ENCODE peak calls at places on chromosomes 4 and X, in ten cellular contexts. T is T-cell; X is adrenal gland; C is anterior cingulate cortex; J is mammary epithelial cell; A is Kasumi-1; D is activated CD4-positive, alpha-beta T cell treated with anti-CD3 and anti-CD28 coated beads, Interleukin-2, amount 50 U/mL, for 1 hour; P is H7; K is activated CD8-positive, alpha-beta T cell treated with anti-CD3 and anti-CD28 coated beads for 36 hours; I is uterus. E is an unnamed sample.

GRCh38 chr4:109302366-109303140 is at the start of gene COL25A1:
- DNase-seq in J (no peak), X (peak), D (peak), T (peak), K (peak), P (peak), C (peak), A (no peak), I (peak), E (peak)

GRCh38 chr4:185730387-185730786 is 81.6 kb downstream of the SORBS2 start:
- DNase-seq in J (peak), C (no peak), A (peak), D (no peak), I (no peak), K (no peak), T (no peak), X (peak), P (no peak), E (no peak)

GRCh38 chrX:114344756-114345155 is 239.1 kb upstream of the HTR2C start:
- DNase-seq in A (peak), T (no peak), K (no peak), X (no peak), P (peak), J (peak), D (no peak), I (no peak), C (no peak), E (no peak)

GRCh38 chr4:38859501-38859900 is 2.9 kb upstream of the TLR6 start:
- DNase-seq in J (no peak), X (no peak), D (no peak), K (no peak), I (no peak), T (no peak), A (no peak), P (no peak), C (no peak), E (no peak)

GRCh38 chr4:7842384-7843279 is 97.0 kb downstream of the AFAP1 start:
- DNase-seq in T (no peak), D (no peak), J (peak), X (peak), A (no peak), K (no peak), I (peak), C (no peak), P (no peak), E (peak)

GRCh38 chr4:186755550-186756519 is 32.2 kb upstream of the FAT1 start:
- DNase-seq in I (no peak), T (no peak), J (no peak), K (no peak), C (no peak), X (no peak), A (no peak), D (no peak), P (no peak), E (no peak)

GRCh38 chr4:128793859-128794667 is 15.4 kb upstream of the JADE1 start:
- DNase-seq in P (no peak), I (no peak), X (peak), C (no peak), J (no peak), T (no peak), K (no peak), D (no peak), A (no peak), E (no peak)

GRCh38 chr4:16889945-16890344 is 8.5 kb downstream of the LDB2 start:
- DNase-seq in K (no peak), D (no peak), A (no peak), T (no peak), P (no peak), C (no peak), X (no peak), J (no peak), I (no peak), E (no peak)

GRCh38 chr4:133775469-133775868 is 426.1 kb downstream of the PABPC4L start:
- DNase-seq in A (no peak), K (no peak), T (no peak), X (no peak), J (no peak), I (no peak), D (no peak), P (no peak), C (no peak), E (no peak)

GRCh38 chr4:118969359-118969758 is 80.7 kb downstream of the SYNPO2 start:
- DNase-seq in C (no peak), P (peak), X (peak), T (no peak), D (no peak), K (peak), I (peak), A (peak), J (peak), E (peak)

GRCh38 chrX:51459125-51459524 is 37.3 kb downstream of the NUDT11 start:
- DNase-seq in A (no peak), P (no peak), K (peak), T (no peak), J (peak), X (no peak), I (no peak), D (no peak), C (no peak), E (no peak)

GRCh38 chrX:151458824-151459223 is 61.8 kb downstream of the VMA21 start:
- DNase-seq in C (no peak), K (no peak), D (no peak), P (no peak), I (no peak), X (no peak), T (no peak), A (no peak), J (no peak), E (no peak)

GRCh38 chr4:124427095-124427767 is 285.3 kb downstream of the ANKRD50 start:
- DNase-seq in P (no peak), I (peak), X (peak), C (no peak), K (no peak), J (no peak), A (no peak), T (no peak), D (no peak), E (no peak)

GRCh38 chr4:98125585-98125984 is 17.7 kb downstream of the STPG2 start:
- DNase-seq in I (no peak), D (no peak), K (no peak), J (no peak), T (no peak), P (no peak), A (no peak), C (no peak), X (no peak), E (no peak)

GRCh38 chrX:150690126-150690525 is 3.1 kb upstream of the MTMR1 start:
- DNase-seq in C (no peak), A (no peak), P (no peak), D (no peak), X (peak), I (no peak), T (no peak), K (peak), J (peak), E (no peak)

GRCh38 chrX:10159069-10159468 is 2.3 kb downstream of the CLCN4 start:
- DNase-seq in T (no peak), K (no peak), C (no peak), A (no peak), J (no peak), X (no peak), D (no peak), I (no peak), P (no peak), E (no peak)

GRCh38 chrX:133781174-133781573 is 204.2 kb downstream of the GPC3 start:
- DNase-seq in C (no peak), T (no peak), K (no peak), A (no peak), P (no peak), J (no peak), X (no peak), I (no peak), D (no peak), E (no peak)

GRCh38 chr4:158758142-158758541 is 10.7 kb upstream of the FNIP2 start:
- DNase-seq in I (no peak), C (no peak), X (no peak), K (no peak), A (no peak), T (no peak), J (no peak), D (no peak), P (no peak), E (no peak)

GRCh38 chr4:121380448-121381147 is at the start of gene QRFPR:
- DNase-seq in I (no peak), J (peak), T (no peak), P (peak), X (no peak), A (no peak), D (no peak), K (peak), C (no peak), E (no peak)

GRCh38 chr4:144574004-144574403 is 72.0 kb upstream of the HHIP start:
- DNase-seq in T (no peak), X (no peak), I (no peak), P (no peak), C (no peak), K (no peak), D (no peak), J (no peak), A (no peak), E (no peak)

GRCh38 chr4:124321370-124321769 is 391.2 kb downstream of the ANKRD50 start:
- DNase-seq in X (no peak), D (no peak), C (no peak), P (no peak), J (no peak), T (no peak), A (no peak), I (no peak), K (no peak), E (no peak)

GRCh38 chr4:100372432-100372831 is 145.4 kb downstream of the EMCN start:
- DNase-seq in X (no peak), A (peak), J (no peak), K (peak), P (peak), T (no peak), D (no peak), I (no peak), C (no peak), E (no peak)

GRCh38 chrX:68372665-68373064 is 60.6 kb downstream of the OPHN1 start:
- DNase-seq in A (no peak), K (no peak), D (no peak), X (no peak), I (no peak), J (no peak), C (no peak), T (no peak), P (no peak), E (no peak)

GRCh38 chr4:80240976-80241375 is 25.5 kb upstream of the FGF5 start:
- DNase-seq in C (no peak), T (no peak), D (no peak), J (peak), K (no peak), I (no peak), X (no peak), A (no peak), P (no peak), E (no peak)

GRCh38 chr4:145635117-145635516 is 15.9 kb downstream of the MMAA start:
- DNase-seq in T (no peak), C (no peak), X (no peak), P (no peak), A (peak), D (no peak), J (no peak), I (no peak), K (no peak), E (no peak)

GRCh38 chr4:114539985-114540384 is 58.6 kb upstream of the UGT8 start:
- DNase-seq in I (no peak), A (no peak), D (no peak), C (no peak), T (no peak), X (no peak), K (peak), J (no peak), P (no peak), E (no peak)

GRCh38 chrX:152896450-152896849 is 1.4 kb upstream of the ZNF185 start:
- DNase-seq in J (no peak), K (no peak), A (peak), T (no peak), C (no peak), I (no peak), X (no peak), D (no peak), P (no peak), E (no peak)

GRCh38 chrX:150736478-150736877 is 43.3 kb downstream of the MTMR1 start:
- DNase-seq in C (no peak), T (no peak), I (no peak), D (no peak), A (no peak), P (no peak), X (no peak), K (no peak), J (no peak), E (no peak)

GRCh38 chr4:138665851-138666250 is 349.7 kb upstream of the NOCT start:
- DNase-seq in D (no peak), I (no peak), P (no peak), C (no peak), A (no peak), J (no peak), K (no peak), X (no peak), T (no peak), E (no peak)

GRCh38 chr4:94063084-94063483 is 144.6 kb upstream of the SMARCAD1 start:
- DNase-seq in I (no peak), T (no peak), D (no peak), X (no peak), A (no peak), P (no peak), J (no peak), K (no peak), C (no peak), E (no peak)

GRCh38 chrX:137051978-137052640 is 18.3 kb upstream of the GPR101 start:
- DNase-seq in A (peak), I (peak), P (peak), D (peak), K (peak), T (peak), C (peak), X (peak), J (peak), E (peak)

GRCh38 chr4:165385124-165385523 is 6.3 kb downstream of the CPE start:
- DNase-seq in X (no peak), A (no peak), C (no peak), T (no peak), P (no peak), K (no peak), D (no peak), I (no peak), J (no peak), E (no peak)

GRCh38 chr4:38516194-38516593 is 147.8 kb upstream of the KLF3 start:
- DNase-seq in P (no peak), C (no peak), A (no peak), J (no peak), X (no peak), T (no peak), I (no peak), K (no peak), D (no peak), E (no peak)

GRCh38 chrX:23434356-23434884 is 99.8 kb downstream of the PTCHD1 start:
- DNase-seq in A (no peak), P (no peak), D (no peak), T (no peak), K (no peak), J (peak), C (peak), X (peak), I (peak), E (peak)

GRCh38 chr4:677431-678293 is 3.3 kb downstream of the MYL5 start:
- DNase-seq in I (no peak), C (no peak), P (no peak), D (no peak), X (peak), T (no peak), J (peak), A (no peak), K (peak), E (no peak)

GRCh38 chr4:171203425-171203824 is 609.8 kb upstream of the GALNTL6 start:
- DNase-seq in X (no peak), T (no peak), I (no peak), D (no peak), J (peak), A (no peak), C (no peak), P (no peak), K (no peak), E (no peak)

E was measured in sigmoid colon.